ENCODE peak calls at places on chromosomes 1 and 21, in four cellular contexts. K is psoas muscle, V is AG10803, T is H9. W is an unnamed sample.
A peak's percentile ranks its signal among the peaks of the same experiment; 100 is the strongest.

GRCh38 chr21:45828580-45829565 is 152.7 kb upstream of the COL6A1 start:
- DNase-seq in K (no peak), V (no peak), T (peak; percentile 23), W (no peak)

GRCh38 chr1:160779662-160780397 is 16.1 kb upstream of the LY9 start:
- DNase-seq in K (no peak), V (no peak), T (peak; percentile 82), W (no peak)

GRCh38 chr1:158035976-158036583 is 42.6 kb downstream of the KIRREL1 start:
- DNase-seq in K (no peak), V (peak; percentile 70), T (no peak), W (peak; percentile 49)

GRCh38 chr1:39717809-39718208 is 20.9 kb upstream of the PPIE start:
- DNase-seq in K (no peak), V (no peak), T (no peak), W (no peak)

GRCh38 chr1:227788279-227789041 is 27.0 kb upstream of the PRSS38 start:
- DNase-seq in K (peak; percentile 79), V (no peak), T (peak; percentile 96), W (peak; percentile 37)

GRCh38 chr1:150528196-150528595 is 12.6 kb downstream of the FALEC start:
- DNase-seq in K (no peak), V (peak; percentile 80), T (no peak), W (peak; percentile 76)

GRCh38 chr21:45169001-45169400 is 94.6 kb downstream of the ADARB1 start:
- DNase-seq in K (no peak), V (no peak), T (no peak), W (no peak)

GRCh38 chr1:6378096-6378746 is 15.3 kb downstream of the ACOT7 start:
- DNase-seq in K (no peak), V (no peak), T (peak; percentile 68), W (no peak)

GRCh38 chr1:109884242-109884891 is 26.3 kb upstream of the CSF1 start:
- DNase-seq in K (no peak), V (no peak), T (no peak), W (no peak)

GRCh38 chr1:244414543-244414942 is 37.2 kb downstream of the ADSS2 start:
- DNase-seq in K (no peak), V (peak; percentile 66), T (no peak), W (peak; percentile 56)

GRCh38 chr1:24553931-24554330 is 2.0 kb upstream of the NCMAP start:
- DNase-seq in K (no peak), V (no peak), T (no peak), W (no peak)

GRCh38 chr1:60894121-60894520 is 188.2 kb upstream of the NFIA start:
- DNase-seq in K (no peak), V (no peak), T (no peak), W (no peak)

GRCh38 chr1:94836891-94837290 is 16.7 kb downstream of the SLC44A3 start:
- DNase-seq in K (no peak), V (no peak), T (no peak), W (peak; percentile 75)

GRCh38 chr1:183892351-183892793 is 87.5 kb downstream of the RGL1 start:
- DNase-seq in K (no peak), V (no peak), T (no peak), W (peak; percentile 75)

GRCh38 chr1:213252026-213252425 is 201.0 kb downstream of the RPS6KC1 start:
- DNase-seq in K (no peak), V (peak; percentile 58), T (no peak), W (no peak)

GRCh38 chr1:86380257-86380861 is 15.8 kb downstream of the ODF2L start:
- DNase-seq in K (no peak), V (peak; percentile 82), T (no peak), W (peak; percentile 75)

GRCh38 chr1:167492509-167492910 is 25.8 kb downstream of the CD247 start:
- DNase-seq in K (no peak), V (no peak), T (no peak), W (no peak)

GRCh38 chr1:11062965-11063401 is 3.2 kb upstream of the SRM start:
- DNase-seq in K (peak; percentile 14), V (peak; percentile 94), T (no peak), W (no peak)

GRCh38 chr1:185813401-185813979 is 79.3 kb downstream of the HMCN1 start:
- DNase-seq in K (no peak), V (peak; percentile 57), T (no peak), W (peak; percentile 65)

GRCh38 chr1:217048104-217048707 is 325.0 kb upstream of the ESRRG start:
- DNase-seq in K (no peak), V (no peak), T (peak; percentile 80), W (no peak)
- TF ChIP-seq CTCF in K (no peak), V (no peak), T (peak; percentile 74), W (peak; percentile 52)

GRCh38 chr1:226736908-226737818 is 1.9 kb downstream of the ITPKB start:
- DNase-seq in K (peak; percentile 79), V (peak; percentile 35), T (peak; percentile 63), W (peak; percentile 18)
- TF ChIP-seq CTCF in K (peak; percentile 16), V (no peak), T (peak; percentile 25), W (no peak)

DNA sequence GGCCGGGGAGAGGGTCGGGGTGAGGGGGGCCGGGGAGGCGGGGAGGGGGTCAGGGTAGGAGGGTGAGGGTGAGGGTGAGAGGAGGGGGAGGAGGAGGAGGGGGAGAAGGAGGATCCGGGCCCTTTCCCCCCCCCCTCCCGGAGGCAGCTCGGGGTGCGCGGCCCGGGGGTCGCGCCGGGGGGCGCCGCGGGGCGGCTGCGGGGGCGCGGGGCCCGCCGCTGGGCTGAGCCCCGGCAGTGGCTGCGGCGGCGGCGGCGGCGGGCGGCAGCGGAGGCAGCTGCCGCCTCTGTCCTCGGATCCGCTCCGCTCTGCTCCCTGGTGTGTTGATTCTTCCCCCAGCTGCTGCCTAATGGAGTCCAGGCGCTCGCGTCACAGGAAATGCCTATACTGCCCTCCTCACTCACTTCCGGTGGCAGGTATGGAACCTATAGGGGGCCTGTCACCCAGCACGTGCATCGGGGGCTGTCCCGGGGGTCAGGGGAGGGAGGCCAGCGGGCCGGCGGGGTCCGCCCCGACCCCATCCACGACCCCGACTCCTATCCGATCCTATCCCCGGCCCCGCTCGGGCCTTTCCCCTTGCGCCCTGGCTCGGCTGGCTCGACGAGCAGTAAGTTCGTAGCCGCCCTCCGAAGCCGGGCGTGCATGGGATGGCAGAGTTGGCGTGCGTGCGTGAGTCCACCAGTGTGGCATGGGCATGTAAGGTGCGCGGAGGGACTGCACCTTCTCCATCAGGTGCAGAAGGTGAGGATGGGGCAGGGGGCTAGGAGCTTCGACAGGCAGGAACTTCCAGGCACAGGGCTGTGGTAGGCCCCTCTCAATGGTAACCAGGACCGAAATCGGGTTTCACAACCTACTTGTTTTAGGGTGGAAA is at the start of gene WDR26:
- DNase-seq in K (peak; percentile 88), V (peak; percentile 68), T (peak; percentile 89), W (peak; percentile 72)
- TF ChIP-seq CTCF in K (no peak), V (peak; percentile 15), T (no peak), W (no peak)

GRCh38 chr1:173220157-173220556 is 13.0 kb upstream of the TNFSF4 start:
- DNase-seq in K (no peak), V (no peak), T (no peak), W (no peak)
- TF ChIP-seq CTCF in K (no peak), V (no peak), T (no peak), W (no peak)

GRCh38 chr21:18384771-18385170 is 18.8 kb downstream of the TMPRSS15 start:
- DNase-seq in K (no peak), V (no peak), T (no peak), W (peak; percentile 3)
- TF ChIP-seq CTCF in K (peak; percentile 30), V (no peak), T (peak; percentile 85), W (no peak)

DNA sequence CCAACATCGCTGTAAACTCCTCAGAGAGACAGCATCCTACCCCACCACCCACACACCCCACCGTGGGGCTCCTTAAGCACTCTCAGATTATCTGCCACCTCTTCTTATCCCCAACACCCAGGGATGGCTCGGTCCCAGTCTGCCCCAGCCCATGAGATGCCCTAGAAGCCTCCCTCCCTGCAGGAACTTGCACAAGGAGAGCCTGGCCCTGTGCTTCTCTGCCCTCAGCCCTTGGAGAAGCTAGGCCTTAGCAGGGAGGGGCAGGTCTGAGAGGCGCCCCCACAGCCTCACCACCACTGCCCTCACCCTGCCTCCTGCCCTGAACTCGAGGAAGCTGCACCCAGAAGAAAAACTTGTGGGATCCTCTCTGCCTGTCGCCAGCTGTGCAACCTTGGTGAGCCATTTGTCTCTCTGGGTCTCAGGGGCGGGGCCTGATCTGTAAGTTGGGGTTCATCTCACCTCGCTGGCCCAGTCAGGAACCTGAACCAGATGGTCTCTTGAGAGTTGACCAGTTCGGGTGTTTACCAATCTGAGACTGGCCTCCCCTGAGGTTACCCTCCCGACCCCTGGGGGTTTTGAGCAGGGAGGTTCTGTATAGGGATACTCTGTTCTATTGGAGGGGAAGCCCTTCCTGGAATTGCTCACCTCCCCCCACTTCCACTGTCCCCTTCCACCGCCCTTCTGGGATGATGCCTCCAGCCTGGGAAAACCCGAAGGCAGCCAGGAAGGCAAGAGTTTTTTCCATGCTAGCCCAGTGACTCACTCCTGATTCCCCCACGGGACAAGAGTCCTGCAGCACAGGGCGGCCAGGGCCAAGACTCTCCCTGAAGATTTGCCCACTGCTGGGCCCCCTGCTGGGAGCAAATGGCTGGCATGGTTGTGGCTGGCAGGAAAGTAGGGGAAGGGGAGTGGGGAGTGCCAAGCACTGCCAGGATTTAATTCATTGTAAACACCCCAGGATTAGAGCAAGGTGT is at the start of gene S100A3:
- DNase-seq in K (peak; percentile 85), V (peak; percentile 92), T (peak; percentile 25), W (peak; percentile 77)
- TF ChIP-seq CTCF in K (no peak), V (peak; percentile 43), T (no peak), W (peak; percentile 16)

GRCh38 chr1:177334276-177334675 is 163.5 kb downstream of the BRINP2 start:
- DNase-seq in K (no peak), V (no peak), T (no peak), W (peak; percentile 44)
- TF ChIP-seq CTCF in K (peak; percentile 17), V (no peak), T (no peak), W (no peak)